ENCODE peak calls at places on chromosome 3, in ten cellular contexts. X is H1, A is ovary, L is mesothelial cell of epicardium, D is IMR-90, V is ascending aorta, J is A549, U is tibial artery, G is GM13976, P is glutamatergic neuron. I is an unnamed sample.

GRCh38 chr3:141413387-141414140 is 45.3 kb downstream of the ZBTB38 start:
- DNase-seq in X (no peak), A (no peak), L (no peak), D (peak), V (no peak), J (peak), U (no peak), G (no peak), P (no peak), I (no peak)

GRCh38 chr3:184733971-184734608 is 22.2 kb upstream of the MAGEF1 start:
- DNase-seq in X (no peak), A (no peak), L (no peak), D (no peak), V (no peak), J (no peak), U (peak), G (no peak), P (no peak), I (no peak)

GRCh38 chr3:161310649-161311423 is 60.5 kb downstream of the SPTSSB start:
- DNase-seq in X (no peak), A (no peak), L (no peak), D (no peak), V (no peak), J (no peak), U (no peak), G (peak), P (no peak), I (no peak)

GRCh38 chr3:171480526-171480925 is 20.3 kb upstream of the TNIK start:
- DNase-seq in X (no peak), A (no peak), L (no peak), D (no peak), V (no peak), J (no peak), U (no peak), G (peak), P (no peak), I (no peak)

GRCh38 chr3:77513541-77513940 is 473.6 kb downstream of the ROBO2 start:
- DNase-seq in X (no peak), A (no peak), L (no peak), D (no peak), V (no peak), J (no peak), U (no peak), G (no peak), P (no peak), I (no peak)

GRCh38 chr3:88188436-88188835 is 38.7 kb downstream of the C3orf38 start:
- DNase-seq in X (no peak), A (no peak), L (no peak), D (no peak), V (no peak), J (peak), U (no peak), G (no peak), P (peak), I (no peak)

GRCh38 chr3:65524544-65525070 is 514.1 kb downstream of the MAGI1 start:
- DNase-seq in X (no peak), A (no peak), L (no peak), D (no peak), V (no peak), J (no peak), U (no peak), G (no peak), P (no peak), I (no peak)

GRCh38 chr3:41044526-41044925 is 154.8 kb upstream of the CTNNB1 start:
- DNase-seq in X (no peak), A (no peak), L (no peak), D (no peak), V (no peak), J (no peak), U (no peak), G (no peak), P (no peak), I (no peak)

GRCh38 chr3:72872183-72872582 is 15.7 kb upstream of the GXYLT2 start:
- DNase-seq in X (no peak), A (no peak), L (no peak), D (peak), V (no peak), J (no peak), U (no peak), G (no peak), P (no peak), I (no peak)

GRCh38 chr3:117282506-117282905 is 572.9 kb downstream of the TUSC7 start:
- DNase-seq in X (no peak), A (no peak), L (no peak), D (no peak), V (no peak), J (no peak), U (no peak), G (no peak), P (peak), I (no peak)

GRCh38 chr3:117278424-117279190 is 569.0 kb downstream of the TUSC7 start:
- DNase-seq in X (no peak), A (no peak), L (no peak), D (peak), V (no peak), J (peak), U (no peak), G (no peak), P (no peak), I (no peak)

GRCh38 chr3:117272876-117273523 is 563.4 kb downstream of the TUSC7 start:
- DNase-seq in X (no peak), A (no peak), L (no peak), D (no peak), V (no peak), J (no peak), U (no peak), G (no peak), P (no peak), I (no peak)

GRCh38 chr3:117281371-117281770 is 571.8 kb downstream of the TUSC7 start:
- DNase-seq in X (no peak), A (no peak), L (no peak), D (peak), V (no peak), J (no peak), U (no peak), G (no peak), P (no peak), I (no peak)

GRCh38 chr3:117277816-117278215 is 568.2 kb downstream of the TUSC7 start:
- DNase-seq in X (no peak), A (no peak), L (no peak), D (no peak), V (no peak), J (no peak), U (no peak), G (no peak), P (no peak), I (no peak)
- TF ChIP-seq CTCF in X (no peak), A (no peak), L (no peak), D (no peak), V (no peak), J (no peak), U (no peak), G (no peak), P (no peak), I (no peak)

DNA sequence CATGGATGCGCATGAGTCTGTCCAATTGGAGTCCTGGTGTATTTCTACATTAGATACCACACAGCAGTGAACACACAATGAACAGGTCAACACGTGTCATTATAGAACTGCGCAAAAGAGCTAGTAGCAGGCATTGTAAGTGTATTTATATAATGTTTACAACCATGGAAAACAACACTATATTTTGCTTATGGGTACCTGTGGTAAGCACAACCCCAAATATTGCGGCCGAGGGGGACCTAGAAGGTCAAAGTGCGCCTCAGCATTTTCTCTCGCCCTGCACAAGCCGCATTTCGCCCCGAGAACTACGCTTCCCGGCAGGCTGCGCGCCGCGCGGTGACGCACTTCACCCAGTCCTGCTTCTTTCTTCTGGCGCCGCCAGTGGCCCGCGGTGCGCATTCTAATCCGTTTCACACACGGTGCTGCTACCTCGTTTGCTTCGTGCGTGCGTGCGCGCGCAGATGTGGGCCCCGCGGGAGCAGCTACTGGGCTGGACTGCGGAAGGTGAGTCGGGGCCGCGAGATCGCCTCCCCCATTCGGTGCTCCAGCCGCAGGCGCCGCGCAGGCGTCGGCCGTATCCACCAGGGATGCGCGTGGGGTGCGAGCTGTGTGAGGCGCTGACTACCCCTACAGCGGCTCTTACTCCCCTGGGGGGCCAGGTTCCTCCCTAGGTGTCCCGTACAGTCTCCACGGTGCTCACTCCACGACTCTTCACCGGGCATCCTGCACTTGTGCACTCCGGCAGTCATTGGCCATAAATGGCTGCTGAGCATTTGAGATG is at the start of gene ZNF589:
- DNase-seq in X (peak), A (peak), L (peak), D (peak), V (peak), J (peak), U (peak), G (peak), P (peak), I (peak)
- TF ChIP-seq CTCF in X (peak), A (peak), L (no peak), D (peak), V (peak), J (no peak), U (no peak), G (peak), P (no peak), I (no peak)

GRCh38 chr3:8303466-8303865 is 198.2 kb upstream of the LMCD1 start:
- DNase-seq in X (no peak), A (no peak), L (no peak), D (peak), V (no peak), J (no peak), U (no peak), G (no peak), P (no peak), I (no peak)

GRCh38 chr3:8305371-8305770 is 196.3 kb upstream of the LMCD1 start:
- DNase-seq in X (no peak), A (no peak), L (no peak), D (no peak), V (no peak), J (no peak), U (no peak), G (no peak), P (no peak), I (no peak)

GRCh38 chr3:8298021-8298954 is 203.3 kb upstream of the LMCD1 start:
- DNase-seq in X (no peak), A (no peak), L (no peak), D (no peak), V (no peak), J (no peak), U (no peak), G (no peak), P (no peak), I (no peak)

GRCh38 chr3:8307545-8308110 is 194.0 kb upstream of the LMCD1 start:
- DNase-seq in X (no peak), A (no peak), L (no peak), D (no peak), V (no peak), J (no peak), U (no peak), G (no peak), P (no peak), I (no peak)

GRCh38 chr3:8301977-8302589 is 199.5 kb upstream of the LMCD1 start:
- DNase-seq in X (no peak), A (no peak), L (no peak), D (peak), V (no peak), J (peak), U (no peak), G (peak), P (no peak), I (no peak)
- TF ChIP-seq CTCF in X (peak), A (no peak), L (peak), D (peak), V (peak), J (peak), U (peak), G (peak), P (peak), I (peak)

GRCh38 chr3:123876858-123877257 is 7.3 kb downstream of the MYLK start:
- DNase-seq in X (no peak), A (no peak), L (no peak), D (no peak), V (no peak), J (no peak), U (no peak), G (no peak), P (no peak), I (no peak)
- TF ChIP-seq CTCF in X (peak), A (no peak), L (no peak), D (peak), V (peak), J (peak), U (no peak), G (no peak), P (no peak), I (no peak)

DNA sequence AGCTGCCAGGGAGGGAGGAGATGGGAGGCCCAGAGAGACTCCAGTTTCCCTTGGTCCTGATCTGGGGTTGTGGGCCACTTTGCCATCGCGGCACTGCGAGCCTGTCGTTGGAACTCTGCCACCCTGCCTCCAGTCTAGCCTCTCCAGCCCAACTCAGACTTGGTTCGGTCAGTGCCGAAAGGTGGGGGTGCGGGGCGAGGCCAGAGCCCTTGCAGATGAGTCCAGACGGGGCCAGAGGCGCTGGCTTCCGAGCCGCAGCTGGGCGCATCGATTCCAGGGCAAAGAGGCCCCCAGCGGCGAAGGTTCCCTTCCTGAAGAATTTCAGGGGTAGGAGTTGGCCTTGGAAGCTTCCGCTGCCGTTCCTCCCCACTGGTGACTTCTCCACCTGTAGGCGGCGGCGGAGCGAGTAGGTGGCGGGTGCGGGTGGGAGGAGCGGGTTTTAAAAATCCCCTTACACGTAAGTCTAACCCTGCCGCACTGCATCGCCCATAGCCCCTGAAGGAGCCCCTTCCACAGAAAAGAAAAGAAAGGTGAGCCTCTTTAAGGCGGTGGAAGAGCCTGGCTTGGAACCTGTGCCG is 5.1 kb downstream of the WNT5A start:
- DNase-seq in X (no peak), A (peak), L (no peak), D (peak), V (no peak), J (no peak), U (no peak), G (peak), P (peak), I (no peak)
- TF ChIP-seq CTCF in X (no peak), A (peak), L (peak), D (peak), V (no peak), J (no peak), U (no peak), G (no peak), P (no peak), I (no peak)

GRCh38 chr3:147381610-147382009 is 24.7 kb downstream of the ZIC4 start:
- DNase-seq in X (no peak), A (no peak), L (no peak), D (no peak), V (no peak), J (no peak), U (no peak), G (no peak), P (no peak), I (no peak)

GRCh38 chr3:147383617-147384016 is 22.7 kb downstream of the ZIC4 start:
- DNase-seq in X (no peak), A (no peak), L (no peak), D (no peak), V (no peak), J (no peak), U (no peak), G (no peak), P (no peak), I (no peak)

GRCh38 chr3:147387550-147388394 is 18.6 kb downstream of the ZIC4 start:
- DNase-seq in X (no peak), A (no peak), L (no peak), D (no peak), V (no peak), J (no peak), U (no peak), G (no peak), P (no peak), I (no peak)

GRCh38 chr3:147385059-147386012 is 21.0 kb downstream of the ZIC4 start:
- DNase-seq in X (no peak), A (no peak), L (no peak), D (no peak), V (no peak), J (no peak), U (no peak), G (no peak), P (no peak), I (no peak)

DNA sequence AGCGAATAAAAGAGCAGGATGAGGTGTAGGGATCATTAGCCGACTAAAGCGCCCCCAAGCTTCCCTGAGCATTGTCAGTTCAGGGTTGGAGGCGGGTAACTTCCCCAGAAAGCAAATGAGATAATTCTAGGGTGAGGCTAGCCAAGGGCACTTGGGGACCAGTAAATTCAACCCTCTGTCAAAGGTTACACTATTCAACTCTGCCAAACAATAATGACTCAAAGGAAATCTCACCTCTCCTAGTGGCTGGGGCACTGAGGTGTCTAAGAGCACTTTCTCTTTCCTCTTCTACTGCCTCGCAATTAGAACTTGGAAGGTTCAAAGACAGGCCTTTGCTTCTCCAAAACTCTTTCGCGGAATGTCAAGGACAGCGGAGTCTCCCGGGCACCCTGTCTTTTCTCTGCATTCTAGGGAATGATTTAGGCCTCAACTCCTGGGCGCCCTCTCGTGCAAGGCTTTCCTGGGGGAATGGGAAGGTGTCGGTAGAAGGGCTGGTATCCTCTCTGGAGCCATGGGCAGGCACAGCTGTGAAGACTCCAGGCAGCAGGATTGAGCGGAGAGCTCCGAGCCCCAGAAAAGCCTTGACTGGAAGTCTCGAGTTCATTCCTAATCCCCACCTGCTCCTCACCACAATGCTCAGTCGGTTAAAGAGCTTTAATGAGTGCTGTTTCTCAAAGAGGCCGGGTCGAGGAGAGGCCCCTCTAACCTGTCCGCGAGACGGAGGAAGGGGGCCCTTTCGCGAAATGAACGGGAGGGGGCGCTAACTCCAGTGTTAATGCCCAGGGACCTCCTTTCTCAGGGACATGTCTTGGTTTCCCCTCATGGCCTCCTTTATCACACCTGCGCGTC is 21.9 kb downstream of the ZIC4 start:
- DNase-seq in X (no peak), A (no peak), L (no peak), D (no peak), V (no peak), J (no peak), U (no peak), G (no peak), P (no peak), I (no peak)
- TF ChIP-seq CTCF in X (peak), A (no peak), L (no peak), D (peak), V (no peak), J (no peak), U (no peak), G (no peak), P (peak), I (no peak)

I was measured in left lung.